ENCODE peak calls at places on chromosomes 3 and 15, in eight cellular contexts. C, S, A, O, M, U, E and J are unnamed samples.

GRCh38 chr3:10299679-10300078 is 6.9 kb upstream of the GHRL start:
- DNase-seq in C (no peak), S (no peak), A (no peak), O (no peak), M (no peak), U (no peak), E (no peak), J (no peak)

GRCh38 chr3:132822266-132822665 is 100.1 kb upstream of the NPHP3 start:
- DNase-seq in C (peak), S (no peak), A (no peak), O (no peak), M (no peak), U (no peak), E (no peak), J (no peak)

GRCh38 chr3:175422744-175423143 is 563.6 kb downstream of the NAALADL2 start:
- DNase-seq in C (no peak), S (no peak), A (no peak), O (no peak), M (no peak), U (no peak), E (no peak), J (no peak)

GRCh38 chr3:45182915-45183881 is 37.0 kb upstream of the CDCP1 start:
- DNase-seq in C (peak), S (no peak), A (peak), O (peak), M (peak), U (no peak), E (no peak), J (peak)

GRCh38 chr3:72906154-72906553 is 18.3 kb downstream of the GXYLT2 start:
- DNase-seq in C (no peak), S (no peak), A (no peak), O (no peak), M (no peak), U (no peak), E (no peak), J (no peak)

GRCh38 chr3:42443292-42443691 is 32.9 kb upstream of the LYZL4 start:
- DNase-seq in C (no peak), S (no peak), A (no peak), O (no peak), M (no peak), U (no peak), E (no peak), J (no peak)

GRCh38 chr3:122902326-122902725 is 107.5 kb downstream of the SLC49A4 start:
- DNase-seq in C (peak), S (no peak), A (no peak), O (no peak), M (no peak), U (no peak), E (no peak), J (no peak)

GRCh38 chr3:56547486-56547885 is 9.5 kb upstream of the CCDC66 start:
- DNase-seq in C (peak), S (no peak), A (peak), O (no peak), M (peak), U (no peak), E (no peak), J (no peak)

GRCh38 chr15:73318463-73319351 is 50.1 kb downstream of the HCN4 start:
- DNase-seq in C (no peak), S (peak), A (no peak), O (peak), M (peak), U (peak), E (no peak), J (peak)

GRCh38 chr15:28075482-28076029 is 23.6 kb downstream of the OCA2 start:
- DNase-seq in C (no peak), S (no peak), A (no peak), O (no peak), M (no peak), U (no peak), E (no peak), J (no peak)

GRCh38 chr3:168885028-168885427 is 778.5 kb downstream of the MECOM start:
- DNase-seq in C (peak), S (no peak), A (peak), O (no peak), M (peak), U (no peak), E (no peak), J (no peak)

GRCh38 chr15:68450192-68450591 is 18.2 kb upstream of the ITGA11 start:
- DNase-seq in C (no peak), S (no peak), A (no peak), O (no peak), M (no peak), U (no peak), E (no peak), J (no peak)

GRCh38 chr3:136595862-136596697 is 156.1 kb downstream of the STAG1 start:
- DNase-seq in C (no peak), S (no peak), A (no peak), O (no peak), M (no peak), U (no peak), E (no peak), J (no peak)

GRCh38 chr3:13018039-13018431 is 55.2 kb downstream of the IQSEC1 start:
- DNase-seq in C (no peak), S (no peak), A (no peak), O (peak), M (peak), U (no peak), E (no peak), J (no peak)

GRCh38 chr15:72540606-72541237 is 66.6 kb downstream of the ARIH1 start:
- DNase-seq in C (no peak), S (no peak), A (no peak), O (no peak), M (no peak), U (no peak), E (no peak), J (no peak)

GRCh38 chr3:284316-284715 is 87.8 kb downstream of the CHL1 start:
- DNase-seq in C (no peak), S (no peak), A (no peak), O (no peak), M (no peak), U (no peak), E (no peak), J (no peak)

GRCh38 chr3:15319575-15319974 is 12.8 kb downstream of the SH3BP5 start:
- DNase-seq in C (peak), S (no peak), A (no peak), O (no peak), M (peak), U (no peak), E (no peak), J (no peak)

GRCh38 chr3:99699841-99700240 is 61.4 kb downstream of the COL8A1 start:
- DNase-seq in C (peak), S (no peak), A (no peak), O (no peak), M (peak), U (peak), E (no peak), J (no peak)

GRCh38 chr3:64414043-64414442 is 188.8 kb upstream of the PRICKLE2 start:
- DNase-seq in C (no peak), S (no peak), A (no peak), O (no peak), M (no peak), U (no peak), E (no peak), J (no peak)

GRCh38 chr3:53666026-53666425 is 171.6 kb downstream of the CACNA1D start:
- DNase-seq in C (no peak), S (no peak), A (no peak), O (no peak), M (no peak), U (no peak), E (no peak), J (no peak)

GRCh38 chr3:198093082-198093679 is 133.2 kb downstream of the LMLN start:
- DNase-seq in C (no peak), S (no peak), A (no peak), O (no peak), M (no peak), U (no peak), E (no peak), J (no peak)

GRCh38 chr3:133937756-133938601 is 42.3 kb upstream of the RAB6B start:
- DNase-seq in C (peak), S (peak), A (no peak), O (no peak), M (peak), U (no peak), E (no peak), J (no peak)

GRCh38 chr3:194326192-194327029 is 24.7 kb downstream of the CPN2 start:
- DNase-seq in C (peak), S (no peak), A (peak), O (no peak), M (no peak), U (no peak), E (no peak), J (peak)

GRCh38 chr3:51024765-51025681 is 350.3 kb downstream of the DOCK3 start:
- DNase-seq in C (no peak), S (no peak), A (no peak), O (no peak), M (no peak), U (no peak), E (no peak), J (no peak)

GRCh38 chr15:38071211-38071972 is 137.0 kb downstream of the TMCO5A start:
- DNase-seq in C (no peak), S (no peak), A (no peak), O (no peak), M (no peak), U (no peak), E (no peak), J (no peak)

GRCh38 chr15:82921242-82921641 is 31.3 kb downstream of the HOMER2 start:
- DNase-seq in C (no peak), S (no peak), A (no peak), O (no peak), M (no peak), U (peak), E (no peak), J (no peak)

GRCh38 chr3:156554515-156554841 is 439 bp downstream of the SSR3 start:
- DNase-seq in C (no peak), S (no peak), A (no peak), O (no peak), M (no peak), U (no peak), E (no peak), J (no peak)

GRCh38 chr3:52532517-52532837 is 1.2 kb downstream of the NT5DC2 start:
- DNase-seq in C (peak), S (no peak), A (no peak), O (no peak), M (peak), U (peak), E (no peak), J (peak)

GRCh38 chr3:100401674-100402036 is 316 bp downstream of the LNP1 start:
- DNase-seq in C (peak), S (no peak), A (no peak), O (peak), M (peak), U (peak), E (no peak), J (peak)

GRCh38 chr15:77482570-77482969 is 61.9 kb downstream of the HMG20A start:
- DNase-seq in C (peak), S (no peak), A (no peak), O (no peak), M (peak), U (no peak), E (peak), J (no peak)

GRCh38 chr3:191136347-191136746 is 62.7 kb upstream of the OSTN start:
- DNase-seq in C (peak), S (no peak), A (peak), O (no peak), M (peak), U (no peak), E (no peak), J (no peak)

GRCh38 chr15:25287823-25288222 is 151.0 kb downstream of the UBE3A start:
- DNase-seq in C (no peak), S (no peak), A (no peak), O (no peak), M (no peak), U (no peak), E (no peak), J (no peak)

GRCh38 chr3:128383316-128384235 is 83.1 kb downstream of the DNAJB8 start:
- DNase-seq in C (peak), S (no peak), A (peak), O (no peak), M (peak), U (peak), E (peak), J (no peak)

GRCh38 chr15:45522931-45523331 is 376 bp upstream of the SLC30A4 start:
- DNase-seq in C (peak), S (no peak), A (peak), O (no peak), M (peak), U (no peak), E (peak), J (peak)

GRCh38 chr3:64318001-64318400 is 92.7 kb upstream of the PRICKLE2 start:
- DNase-seq in C (no peak), S (no peak), A (no peak), O (no peak), M (peak), U (no peak), E (no peak), J (no peak)

GRCh38 chr3:169104541-169104940 is 559.0 kb downstream of the MECOM start:
- DNase-seq in C (peak), S (no peak), A (no peak), O (no peak), M (peak), U (no peak), E (no peak), J (no peak)

GRCh38 chr15:69979783-69980182 is 117.9 kb downstream of the TLE3 start:
- DNase-seq in C (no peak), S (no peak), A (no peak), O (no peak), M (no peak), U (no peak), E (no peak), J (no peak)

GRCh38 chr15:66224946-66225345 is 28.6 kb downstream of the MEGF11 start:
- DNase-seq in C (no peak), S (no peak), A (no peak), O (no peak), M (no peak), U (no peak), E (no peak), J (no peak)

GRCh38 chr15:66216806-66217205 is 36.7 kb downstream of the MEGF11 start:
- DNase-seq in C (no peak), S (no peak), A (no peak), O (no peak), M (no peak), U (no peak), E (no peak), J (no peak)

GRCh38 chr15:66222273-66223198 is 31.0 kb downstream of the MEGF11 start:
- DNase-seq in C (no peak), S (no peak), A (no peak), O (no peak), M (no peak), U (no peak), E (no peak), J (no peak)

GRCh38 chr15:66221126-66221525 is 32.4 kb downstream of the MEGF11 start:
- DNase-seq in C (no peak), S (no peak), A (no peak), O (no peak), M (peak), U (no peak), E (no peak), J (peak)

DNA sequence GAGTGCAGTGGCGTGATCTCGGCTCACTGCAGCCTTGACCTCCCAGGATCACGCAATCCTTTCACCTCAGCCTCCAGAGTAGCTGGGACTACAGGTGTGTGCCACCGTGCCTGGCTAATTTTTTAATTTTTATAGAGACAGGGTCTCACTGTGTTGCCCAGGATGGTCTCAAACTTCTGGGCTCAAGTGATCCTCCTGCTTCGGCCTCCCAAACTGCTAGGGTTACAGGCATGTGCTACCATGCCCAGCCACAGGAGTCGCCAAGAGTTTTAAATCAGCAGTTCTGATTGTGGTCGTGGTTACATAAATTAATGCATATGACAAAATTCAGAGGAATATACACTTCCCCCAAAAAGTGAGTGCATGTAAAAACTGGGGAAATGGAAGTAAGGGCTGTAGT is 33.0 kb downstream of the MEGF11 start:
- DNase-seq in C (no peak), S (no peak), A (no peak), O (no peak), M (no peak), U (no peak), E (no peak), J (no peak)
- TF ChIP-seq CTCF in C (peak), S (no peak), A (no peak), O (no peak), M (no peak), U (peak), E (no peak), J (no peak)

GRCh38 chr3:127038476-127038875 is 55.6 kb downstream of the PLXNA1 start:
- DNase-seq in C (no peak), S (no peak), A (no peak), O (no peak), M (no peak), U (peak), E (no peak), J (no peak)

GRCh38 chr3:127037021-127037400 is 54.1 kb downstream of the PLXNA1 start:
- DNase-seq in C (no peak), S (no peak), A (no peak), O (no peak), M (no peak), U (peak), E (no peak), J (no peak)

GRCh38 chr3:127037971-127038446 is 55.1 kb downstream of the PLXNA1 start:
- DNase-seq in C (no peak), S (no peak), A (no peak), O (no peak), M (no peak), U (peak), E (no peak), J (no peak)

GRCh38 chr3:127036209-127037020 is 53.5 kb downstream of the PLXNA1 start:
- DNase-seq in C (no peak), S (no peak), A (no peak), O (peak), M (no peak), U (peak), E (no peak), J (no peak)

GRCh38 chr3:127037423-127037841 is 54.5 kb downstream of the PLXNA1 start:
- DNase-seq in C (no peak), S (no peak), A (no peak), O (no peak), M (no peak), U (peak), E (no peak), J (no peak)
- TF ChIP-seq CTCF in C (no peak), S (no peak), A (no peak), O (no peak), M (no peak), U (no peak), E (no peak), J (no peak)

GRCh38 chr3:55009372-55009771 is 81.5 kb upstream of the LRTM1 start:
- DNase-seq in C (no peak), S (no peak), A (no peak), O (no peak), M (no peak), U (no peak), E (no peak), J (no peak)

GRCh38 chr3:55014081-55014480 is 86.2 kb upstream of the LRTM1 start:
- DNase-seq in C (no peak), S (no peak), A (no peak), O (no peak), M (no peak), U (no peak), E (no peak), J (no peak)

GRCh38 chr3:55012091-55012490 is 84.2 kb upstream of the LRTM1 start:
- DNase-seq in C (no peak), S (no peak), A (no peak), O (no peak), M (no peak), U (no peak), E (no peak), J (no peak)

GRCh38 chr3:55017876-55018275 is 90.0 kb upstream of the LRTM1 start:
- DNase-seq in C (no peak), S (no peak), A (no peak), O (no peak), M (no peak), U (no peak), E (no peak), J (no peak)

GRCh38 chr3:55013145-55013544 is 85.3 kb upstream of the LRTM1 start:
- DNase-seq in C (peak), S (no peak), A (peak), O (no peak), M (peak), U (no peak), E (no peak), J (no peak)
- TF ChIP-seq CTCF in C (peak), S (no peak), A (no peak), O (no peak), M (no peak), U (peak), E (peak), J (no peak)

GRCh38 chr3:181568248-181568647 is 143.5 kb upstream of the SOX2 start:
- DNase-seq in C (peak), S (no peak), A (no peak), O (no peak), M (no peak), U (no peak), E (no peak), J (no peak)
- TF ChIP-seq CTCF in C (no peak), S (no peak), A (no peak), O (no peak), M (no peak), U (no peak), E (no peak), J (no peak)

GRCh38 chr3:32340639-32341365 is 50.9 kb upstream of the CMTM7 start:
- DNase-seq in C (no peak), S (no peak), A (peak), O (no peak), M (no peak), U (no peak), E (no peak), J (no peak)
- TF ChIP-seq CTCF in C (peak), S (no peak), A (no peak), O (no peak), M (no peak), U (no peak), E (no peak), J (no peak)

DNA sequence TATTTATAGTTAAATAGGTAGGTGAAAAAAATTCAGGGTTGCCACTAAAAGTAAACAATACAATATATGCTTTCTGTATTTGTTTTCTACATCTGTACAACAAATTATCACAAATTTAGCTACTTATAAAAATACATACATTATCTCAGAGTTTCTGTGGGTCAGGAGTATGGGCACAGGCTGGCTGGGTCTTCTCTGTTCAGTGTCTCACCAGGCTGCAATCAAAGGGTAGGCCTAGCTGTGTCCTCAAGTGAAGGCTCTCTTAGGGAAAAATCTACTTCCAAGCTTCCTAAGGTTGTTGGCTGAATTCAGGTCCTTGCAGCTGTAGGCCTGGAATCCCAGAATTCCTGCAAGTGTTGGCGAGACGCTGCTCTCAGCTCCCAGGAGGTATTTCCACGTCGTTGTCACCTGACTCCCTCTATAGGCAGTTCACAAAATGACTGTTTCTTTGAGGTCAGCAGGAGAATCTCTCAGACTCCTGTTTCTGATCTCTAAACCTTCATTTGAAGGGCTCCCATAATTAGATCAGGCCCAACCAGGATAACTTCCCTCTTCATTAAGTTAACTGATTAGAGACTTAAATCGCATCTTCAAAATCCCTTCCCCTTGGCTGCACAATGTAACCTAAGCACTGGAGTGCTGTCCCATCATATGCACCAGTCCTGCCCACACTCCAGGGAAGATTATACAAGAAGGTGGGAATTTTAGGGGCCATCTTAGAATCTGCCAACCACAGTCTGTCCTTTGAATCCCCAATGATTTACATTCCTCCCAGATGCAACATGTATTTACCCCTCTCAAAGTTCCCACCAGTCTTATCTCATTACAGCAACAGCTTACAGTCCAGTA is 296.6 kb downstream of the SUCLG2 start:
- DNase-seq in C (peak), S (no peak), A (peak), O (peak), M (peak), U (peak), E (peak), J (peak)
- TF ChIP-seq CTCF in C (no peak), S (no peak), A (peak), O (peak), M (peak), U (peak), E (peak), J (peak)